ENCODE peak calls at places on chromosome 6, in four cellular contexts. E, J, N and V are unnamed samples.

GRCh38 chr6:82113231-82113630 is 134.3 kb downstream of the IBTK start:
- DNase-seq in E (no peak), J (no peak), N (no peak), V (no peak)

GRCh38 chr6:129197154-129197553 is 314.2 kb downstream of the LAMA2 start:
- DNase-seq in E (no peak), J (no peak), N (no peak), V (no peak)

GRCh38 chr6:35673755-35674154 is 15.0 kb downstream of the FKBP5 start:
- DNase-seq in E (no peak), J (no peak), N (no peak), V (no peak)

GRCh38 chr6:111823831-111824607 is 49.2 kb downstream of the FYN start:
- DNase-seq in E (peak; percentile 84), J (no peak), N (no peak), V (peak; percentile 84)

GRCh38 chr6:52457096-52457495 is 37.0 kb downstream of the EFHC1 start:
- DNase-seq in E (no peak), J (no peak), N (no peak), V (no peak)

GRCh38 chr6:29589423-29590048 is 4.6 kb downstream of the OR2H2 start:
- DNase-seq in E (peak; percentile 65), J (no peak), N (no peak), V (peak; percentile 48)

GRCh38 chr6:2900221-2900807 is 2.8 kb downstream of the SERPINB9 start:
- DNase-seq in E (no peak), J (no peak), N (no peak), V (no peak)

GRCh38 chr6:53916804-53917463 is 122.1 kb downstream of the LRRC1 start:
- DNase-seq in E (no peak), J (no peak), N (no peak), V (no peak)

GRCh38 chr6:150086026-150086425 is 17.1 kb upstream of the ULBP3 start:
- DNase-seq in E (no peak), J (no peak), N (no peak), V (no peak)

DNA sequence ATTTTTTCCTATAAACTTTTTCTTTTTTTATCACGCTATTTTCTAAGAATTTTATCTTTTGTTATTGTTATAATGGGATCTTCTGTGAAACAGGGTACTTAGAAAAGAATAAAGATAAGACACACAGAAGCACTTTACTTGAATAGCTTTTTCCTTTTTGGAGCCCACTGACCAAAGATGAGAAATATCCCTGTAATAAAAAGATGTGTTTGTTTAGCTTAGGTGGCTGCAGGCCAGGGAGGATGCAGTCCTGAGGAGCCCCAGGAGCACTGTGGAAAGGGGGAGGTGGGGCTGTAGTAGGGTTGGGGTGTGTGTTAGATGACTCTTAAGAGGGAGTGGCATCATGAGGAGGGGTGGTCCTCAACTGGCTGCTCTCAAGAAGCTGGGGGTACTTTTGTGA is 128.6 kb downstream of the ARID1B start:
- DNase-seq in E (no peak), J (no peak), N (no peak), V (no peak)
- TF ChIP-seq CTCF in E (no peak), J (no peak), N (no peak), V (no peak)

GRCh38 chr6:143743256-143744166 is 65.7 kb downstream of the PHACTR2 start:
- DNase-seq in E (peak; percentile 31), J (peak; percentile 48), N (no peak), V (peak; percentile 72)

GRCh38 chr6:143747347-143747842 is 69.6 kb downstream of the PHACTR2 start:
- DNase-seq in E (no peak), J (no peak), N (no peak), V (peak; percentile 68)

GRCh38 chr6:143744593-143745151 is 66.9 kb downstream of the PHACTR2 start:
- DNase-seq in E (no peak), J (no peak), N (no peak), V (no peak)

GRCh38 chr6:143746202-143747119 is 68.7 kb downstream of the PHACTR2 start:
- DNase-seq in E (no peak), J (no peak), N (no peak), V (no peak)

GRCh38 chr6:143745160-143746133 is 67.7 kb downstream of the PHACTR2 start:
- DNase-seq in E (peak; percentile 73), J (no peak), N (no peak), V (peak; percentile 79)
- H3K4me3 ChIP-seq in E (no peak overlapping the region), J (peak overlapping the region; percentile 39), N (peak overlapping the region; percentile 37), V (peak overlapping the region; percentile 14)

GRCh38 chr6:169961772-169962561 is 210.5 kb downstream of the ERMARD start:
- DNase-seq in E (no peak), J (peak; percentile 37), N (no peak), V (no peak)
- TF ChIP-seq CTCF in E (no peak), J (peak; percentile 74), N (peak; percentile 38), V (peak; percentile 42)

GRCh38 chr6:56246941-56247653 is at the start of gene COL21A1:
- DNase-seq in E (no peak), J (peak; percentile 59), N (peak; percentile 58), V (peak; percentile 9)
- H3K4me3 ChIP-seq in E (peak within 1 kb of the TSS; percentile 46), J (peak within 1 kb of the TSS; percentile 67), N (peak within 1 kb of the TSS; percentile 63), V (peak within 1 kb of the TSS; percentile 59)

GRCh38 chr6:11413728-11414127 is 123.8 kb upstream of the TMEM170B start:
- DNase-seq in E (peak; percentile 39), J (no peak), N (no peak), V (peak; percentile 76)

GRCh38 chr6:11412616-11413015 is 124.9 kb upstream of the TMEM170B start:
- DNase-seq in E (no peak), J (no peak), N (no peak), V (no peak)

GRCh38 chr6:11414564-11414963 is 123.0 kb upstream of the TMEM170B start:
- DNase-seq in E (no peak), J (no peak), N (no peak), V (no peak)

GRCh38 chr6:11412011-11412424 is 125.5 kb upstream of the TMEM170B start:
- DNase-seq in E (peak; percentile 65), J (no peak), N (no peak), V (peak; percentile 64)

DNA sequence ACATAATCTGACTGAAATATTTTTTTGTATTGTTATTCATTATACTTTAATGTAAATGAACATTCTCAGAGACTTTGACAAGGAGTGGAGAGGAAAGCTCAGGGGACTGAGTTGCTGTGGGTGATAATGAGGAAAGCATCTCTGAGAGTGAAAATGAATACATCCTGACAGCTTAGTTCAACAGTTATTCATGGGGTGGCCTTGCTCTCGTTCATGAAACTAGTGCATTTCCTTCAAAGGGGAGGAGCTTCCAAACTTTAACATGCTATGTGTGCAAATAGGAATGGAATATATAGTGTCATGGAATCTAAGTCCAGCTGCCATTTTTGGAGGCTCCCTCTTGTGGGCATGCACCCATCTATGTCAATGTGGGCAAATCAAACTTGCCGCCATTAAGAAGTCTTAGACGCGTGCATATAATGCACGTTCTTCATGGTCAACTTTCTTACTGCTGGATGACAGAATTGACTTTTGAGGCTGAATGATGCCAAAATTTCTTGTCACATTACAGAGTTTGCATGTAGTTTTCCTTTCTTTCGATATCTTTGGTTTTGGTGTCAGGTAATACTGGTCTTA is 124.3 kb upstream of the TMEM170B start:
- DNase-seq in E (no peak), J (no peak), N (no peak), V (no peak)
- TF ChIP-seq CTCF in E (no peak), J (peak; percentile 17), N (no peak), V (no peak)

GRCh38 chr6:143505537-143505936 is 6.0 kb downstream of the FUCA2 start:
- DNase-seq in E (no peak), J (no peak), N (no peak), V (no peak)
- H3K4me3 ChIP-seq in E (no peak overlapping the region), J (no peak overlapping the region), N (no peak overlapping the region), V (no peak overlapping the region)

GRCh38 chr6:166900130-166900708 is 56.1 kb downstream of the RNASET2 start:
- DNase-seq in E (no peak), J (no peak), N (no peak), V (no peak)
- TF ChIP-seq CTCF in E (no peak), J (no peak), N (no peak), V (no peak)

DNA sequence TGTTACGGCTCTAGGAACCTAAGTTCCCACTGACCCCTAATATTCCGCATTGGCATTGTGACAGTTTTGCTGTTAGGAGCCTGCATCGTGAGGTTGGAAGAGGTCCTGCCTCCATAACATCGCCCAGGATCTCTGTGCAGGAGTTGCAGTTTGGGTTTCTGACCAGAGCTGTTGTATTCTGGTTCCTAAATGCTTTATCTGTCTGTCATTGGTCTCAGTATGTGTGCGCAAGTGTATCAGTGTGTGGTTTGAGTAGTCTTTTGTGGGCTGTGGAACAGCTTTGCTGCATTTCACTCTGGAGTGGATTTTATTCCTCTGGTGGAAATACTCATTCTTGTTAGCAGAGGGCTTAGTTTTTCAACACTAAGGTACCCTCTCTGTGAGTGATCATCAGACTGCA is 95.6 kb downstream of the CDYL start:
- DNase-seq in E (no peak), J (no peak), N (no peak), V (no peak)
- H3K4me3 ChIP-seq in E (no peak overlapping the region), J (no peak overlapping the region), N (no peak overlapping the region), V (no peak overlapping the region)

DNA sequence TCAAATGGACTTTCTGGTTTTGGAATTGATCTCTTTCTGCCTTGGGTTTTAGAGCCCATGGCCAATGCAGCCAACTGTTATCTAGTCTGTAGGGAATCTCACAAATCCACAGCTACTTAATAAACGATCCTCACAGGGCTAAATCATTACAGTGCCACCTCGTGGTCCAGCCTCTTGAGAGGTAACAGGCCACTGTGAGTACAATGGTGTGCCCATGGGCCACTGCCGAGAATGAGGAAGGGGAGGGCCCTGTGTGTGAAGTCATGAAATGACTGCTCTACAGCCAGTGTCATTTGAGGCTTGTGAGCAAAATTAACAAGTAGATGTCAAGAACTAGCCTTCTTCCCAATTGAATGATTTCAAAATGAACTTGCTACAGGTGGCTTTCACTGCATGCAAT is 54.3 kb upstream of the GMPR start:
- DNase-seq in E (peak; percentile 56), J (no peak), N (peak; percentile 60), V (peak; percentile 45)
- TF ChIP-seq CTCF in E (peak; percentile 48), J (peak; percentile 47), N (peak; percentile 44), V (peak; percentile 42)

DNA sequence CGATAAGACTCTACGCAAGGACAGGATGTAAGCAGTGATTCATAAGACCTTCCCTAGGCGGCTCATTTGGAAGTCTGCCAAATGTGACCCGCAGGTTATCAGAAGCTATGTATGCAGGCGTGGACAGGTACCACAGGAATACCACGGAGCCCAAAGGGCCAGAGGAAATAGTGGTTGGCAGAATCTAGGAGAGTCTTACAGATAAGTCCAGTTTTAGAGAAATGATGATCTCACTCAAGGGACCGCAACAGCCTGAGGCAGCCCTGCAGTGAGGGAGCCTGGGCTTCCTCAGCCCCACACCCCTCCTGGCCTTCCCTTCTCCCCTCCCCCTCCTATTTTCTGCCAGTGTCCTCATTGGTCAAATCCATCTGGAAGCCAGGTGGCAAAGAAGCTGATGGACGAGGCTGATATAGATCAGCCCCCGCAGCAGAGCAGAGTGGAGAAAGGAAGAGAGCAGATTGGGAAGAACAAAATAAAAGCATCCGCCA is 110.6 kb downstream of the FNDC1 start:
- DNase-seq in E (peak; percentile 51), J (no peak), N (no peak), V (no peak)
- H3K4me3 ChIP-seq in E (no peak overlapping the region), J (no peak overlapping the region), N (no peak overlapping the region), V (no peak overlapping the region)